ENCODE peak calls at places on chromosomes 5 and 9, in seven cellular contexts. One of them, this sample, is unnamed.

GRCh38 chr5:161167001-161167765 is 315.2 kb upstream of the ATP10B start:
- DNase-seq in IMR-90: no peak
- DNase-seq in stimulated activated CD8-positive, alpha-beta memory T cell treated with anti-CD3 and anti-CD28 coated beads, Interleukin-7, amount 100 ng/mL, for 4 hours: no peak
- DNase-seq in caudate nucleus: no peak
- DNase-seq in NCI-H524: peak; percentile 96
- DNase-seq in stimulated activated CD4-positive, alpha-beta T cell treated with anti-CD3 and anti-CD28 coated beads, Interleukin-2, amount 100 ng/mL, for 24 hours: no peak
- DNase-seq in upper lobe of right lung: no peak
- DNase-seq in this sample: no peak

GRCh38 chr5:78771260-78772240 is 123.0 kb upstream of the LHFPL2 start:
- DNase-seq in IMR-90: peak; percentile 25
- DNase-seq in stimulated activated CD8-positive, alpha-beta memory T cell treated with anti-CD3 and anti-CD28 coated beads, Interleukin-7, amount 100 ng/mL, for 4 hours: no peak
- DNase-seq in caudate nucleus: no peak
- DNase-seq in NCI-H524: no peak
- DNase-seq in stimulated activated CD4-positive, alpha-beta T cell treated with anti-CD3 and anti-CD28 coated beads, Interleukin-2, amount 100 ng/mL, for 24 hours: no peak
- DNase-seq in upper lobe of right lung: no peak
- DNase-seq in this sample: no peak

GRCh38 chr9:135032868-135033460 is 54.5 kb upstream of the OLFM1 start:
- DNase-seq in IMR-90: no peak
- DNase-seq in stimulated activated CD8-positive, alpha-beta memory T cell treated with anti-CD3 and anti-CD28 coated beads, Interleukin-7, amount 100 ng/mL, for 4 hours: no peak
- DNase-seq in caudate nucleus: no peak
- DNase-seq in NCI-H524: no peak
- DNase-seq in stimulated activated CD4-positive, alpha-beta T cell treated with anti-CD3 and anti-CD28 coated beads, Interleukin-2, amount 100 ng/mL, for 24 hours: no peak
- DNase-seq in upper lobe of right lung: peak; percentile 43
- DNase-seq in this sample: no peak

GRCh38 chr9:17653947-17654346 is 75.1 kb downstream of the SH3GL2 start:
- DNase-seq in IMR-90: no peak
- DNase-seq in stimulated activated CD8-positive, alpha-beta memory T cell treated with anti-CD3 and anti-CD28 coated beads, Interleukin-7, amount 100 ng/mL, for 4 hours: no peak
- DNase-seq in caudate nucleus: no peak
- DNase-seq in NCI-H524: no peak
- DNase-seq in stimulated activated CD4-positive, alpha-beta T cell treated with anti-CD3 and anti-CD28 coated beads, Interleukin-2, amount 100 ng/mL, for 24 hours: no peak
- DNase-seq in upper lobe of right lung: no peak
- DNase-seq in this sample: no peak

GRCh38 chr5:2741946-2742345 is 9.5 kb downstream of the IRX2 start:
- DNase-seq in IMR-90: no peak
- DNase-seq in stimulated activated CD8-positive, alpha-beta memory T cell treated with anti-CD3 and anti-CD28 coated beads, Interleukin-7, amount 100 ng/mL, for 4 hours: no peak
- DNase-seq in caudate nucleus: no peak
- DNase-seq in NCI-H524: no peak
- DNase-seq in stimulated activated CD4-positive, alpha-beta T cell treated with anti-CD3 and anti-CD28 coated beads, Interleukin-2, amount 100 ng/mL, for 24 hours: no peak
- DNase-seq in upper lobe of right lung: no peak
- DNase-seq in this sample: no peak

GRCh38 chr9:91951944-91952520 is 2.0 kb upstream of the ROR2 start:
- DNase-seq in IMR-90: peak; percentile 41
- DNase-seq in stimulated activated CD8-positive, alpha-beta memory T cell treated with anti-CD3 and anti-CD28 coated beads, Interleukin-7, amount 100 ng/mL, for 4 hours: no peak
- DNase-seq in caudate nucleus: no peak
- DNase-seq in NCI-H524: no peak
- DNase-seq in stimulated activated CD4-positive, alpha-beta T cell treated with anti-CD3 and anti-CD28 coated beads, Interleukin-2, amount 100 ng/mL, for 24 hours: no peak
- DNase-seq in upper lobe of right lung: no peak
- DNase-seq in this sample: no peak

GRCh38 chr9:121700831-121701419 is 49.5 kb downstream of the DAB2IP start:
- DNase-seq in IMR-90: no peak
- DNase-seq in stimulated activated CD8-positive, alpha-beta memory T cell treated with anti-CD3 and anti-CD28 coated beads, Interleukin-7, amount 100 ng/mL, for 4 hours: no peak
- DNase-seq in caudate nucleus: peak; percentile 66
- DNase-seq in NCI-H524: no peak
- DNase-seq in stimulated activated CD4-positive, alpha-beta T cell treated with anti-CD3 and anti-CD28 coated beads, Interleukin-2, amount 100 ng/mL, for 24 hours: no peak
- DNase-seq in upper lobe of right lung: no peak
- DNase-seq in this sample: no peak

GRCh38 chr5:7907612-7908011 is 38.7 kb downstream of the MTRR start:
- DNase-seq in IMR-90: no peak
- DNase-seq in stimulated activated CD8-positive, alpha-beta memory T cell treated with anti-CD3 and anti-CD28 coated beads, Interleukin-7, amount 100 ng/mL, for 4 hours: no peak
- DNase-seq in caudate nucleus: no peak
- DNase-seq in NCI-H524: no peak
- DNase-seq in stimulated activated CD4-positive, alpha-beta T cell treated with anti-CD3 and anti-CD28 coated beads, Interleukin-2, amount 100 ng/mL, for 24 hours: no peak
- DNase-seq in upper lobe of right lung: no peak
- DNase-seq in this sample: no peak

GRCh38 chr9:136014928-136015633 is 53.9 kb upstream of the UBAC1 start:
- DNase-seq in IMR-90: no peak
- DNase-seq in stimulated activated CD8-positive, alpha-beta memory T cell treated with anti-CD3 and anti-CD28 coated beads, Interleukin-7, amount 100 ng/mL, for 4 hours: no peak
- DNase-seq in caudate nucleus: no peak
- DNase-seq in NCI-H524: no peak
- DNase-seq in stimulated activated CD4-positive, alpha-beta T cell treated with anti-CD3 and anti-CD28 coated beads, Interleukin-2, amount 100 ng/mL, for 24 hours: no peak
- DNase-seq in upper lobe of right lung: peak; percentile 53
- DNase-seq in this sample: no peak

GRCh38 chr5:17743580-17744435 is 109.5 kb downstream of the TAF11L14 start:
- DNase-seq in IMR-90: peak; percentile 68
- DNase-seq in stimulated activated CD8-positive, alpha-beta memory T cell treated with anti-CD3 and anti-CD28 coated beads, Interleukin-7, amount 100 ng/mL, for 4 hours: no peak
- DNase-seq in caudate nucleus: no peak
- DNase-seq in NCI-H524: no peak
- DNase-seq in stimulated activated CD4-positive, alpha-beta T cell treated with anti-CD3 and anti-CD28 coated beads, Interleukin-2, amount 100 ng/mL, for 24 hours: no peak
- DNase-seq in upper lobe of right lung: no peak
- DNase-seq in this sample: no peak